ENCODE peak calls at places on chromosomes 6 and 20, in eight cellular contexts. One of them, this sample, is unnamed.

GRCh38 chr6:158706369-158706982 is 56.6 kb downstream of the SYTL3 start:
- DNase-seq in activated T-helper 1 cell treated with anti-CD3 and anti-CD28 coated beads, Interleukin-12 subunit alpha, Interleukin-12 subunit beta, Interleukin-2, Interleukin-4 antibody, amounts not matched to agents 30 ng/mL and 10 ng/mL and 1 ng/mL, durations not matched to agents 14 hours and 24 hours and 36 hours: no peak
- DNase-seq in stimulated activated CD4-positive, alpha-beta T cell treated with anti-CD3 and anti-CD28 coated beads, Interleukin-4, amount 100 ng/mL, for 48 hours: no peak
- DNase-seq in sciatic nerve: no peak
- DNase-seq in cerebellum: peak; percentile 13
- DNase-seq in IMR-90: peak; percentile 51
- DNase-seq in H54: no peak
- DNase-seq in activated CD4-positive, alpha-beta T cell treated with anti-CD3 and anti-CD28 coated beads for 24 hours: no peak
- DNase-seq in this sample: peak; percentile 46

GRCh38 chr20:22807646-22808045 is 223.3 kb upstream of the FOXA2 start:
- DNase-seq in activated T-helper 1 cell treated with anti-CD3 and anti-CD28 coated beads, Interleukin-12 subunit alpha, Interleukin-12 subunit beta, Interleukin-2, Interleukin-4 antibody, amounts not matched to agents 30 ng/mL and 10 ng/mL and 1 ng/mL, durations not matched to agents 14 hours and 24 hours and 36 hours: no peak
- DNase-seq in stimulated activated CD4-positive, alpha-beta T cell treated with anti-CD3 and anti-CD28 coated beads, Interleukin-4, amount 100 ng/mL, for 48 hours: no peak
- DNase-seq in sciatic nerve: no peak
- DNase-seq in cerebellum: no peak
- DNase-seq in IMR-90: peak; percentile 1
- DNase-seq in H54: no peak
- DNase-seq in activated CD4-positive, alpha-beta T cell treated with anti-CD3 and anti-CD28 coated beads for 24 hours: no peak
- DNase-seq in this sample: peak; percentile 3

GRCh38 chr20:19317240-19318069 is 105.0 kb downstream of the SLC24A3 start:
- DNase-seq in activated T-helper 1 cell treated with anti-CD3 and anti-CD28 coated beads, Interleukin-12 subunit alpha, Interleukin-12 subunit beta, Interleukin-2, Interleukin-4 antibody, amounts not matched to agents 30 ng/mL and 10 ng/mL and 1 ng/mL, durations not matched to agents 14 hours and 24 hours and 36 hours: no peak
- DNase-seq in stimulated activated CD4-positive, alpha-beta T cell treated with anti-CD3 and anti-CD28 coated beads, Interleukin-4, amount 100 ng/mL, for 48 hours: no peak
- DNase-seq in sciatic nerve: no peak
- DNase-seq in cerebellum: no peak
- DNase-seq in IMR-90: no peak
- DNase-seq in H54: no peak
- DNase-seq in activated CD4-positive, alpha-beta T cell treated with anti-CD3 and anti-CD28 coated beads for 24 hours: no peak
- DNase-seq in this sample: no peak

GRCh38 chr6:150334790-150335783 is 33.7 kb upstream of the IYD start:
- DNase-seq in activated T-helper 1 cell treated with anti-CD3 and anti-CD28 coated beads, Interleukin-12 subunit alpha, Interleukin-12 subunit beta, Interleukin-2, Interleukin-4 antibody, amounts not matched to agents 30 ng/mL and 10 ng/mL and 1 ng/mL, durations not matched to agents 14 hours and 24 hours and 36 hours: no peak
- DNase-seq in stimulated activated CD4-positive, alpha-beta T cell treated with anti-CD3 and anti-CD28 coated beads, Interleukin-4, amount 100 ng/mL, for 48 hours: peak; percentile 19
- DNase-seq in sciatic nerve: no peak
- DNase-seq in cerebellum: peak; percentile 58
- DNase-seq in IMR-90: peak; percentile 82
- DNase-seq in H54: peak; percentile 18
- DNase-seq in activated CD4-positive, alpha-beta T cell treated with anti-CD3 and anti-CD28 coated beads for 24 hours: peak; percentile 10
- DNase-seq in this sample: peak; percentile 72

GRCh38 chr6:169247419-169247818 is 6.2 kb downstream of the THBS2 start:
- DNase-seq in activated T-helper 1 cell treated with anti-CD3 and anti-CD28 coated beads, Interleukin-12 subunit alpha, Interleukin-12 subunit beta, Interleukin-2, Interleukin-4 antibody, amounts not matched to agents 30 ng/mL and 10 ng/mL and 1 ng/mL, durations not matched to agents 14 hours and 24 hours and 36 hours: no peak
- DNase-seq in stimulated activated CD4-positive, alpha-beta T cell treated with anti-CD3 and anti-CD28 coated beads, Interleukin-4, amount 100 ng/mL, for 48 hours: no peak
- DNase-seq in sciatic nerve: no peak
- DNase-seq in cerebellum: no peak
- DNase-seq in IMR-90: no peak
- DNase-seq in H54: no peak
- DNase-seq in activated CD4-positive, alpha-beta T cell treated with anti-CD3 and anti-CD28 coated beads for 24 hours: no peak
- DNase-seq in this sample: no peak

GRCh38 chr6:155080876-155081845 is 86.0 kb downstream of the TIAM2 start:
- DNase-seq in activated T-helper 1 cell treated with anti-CD3 and anti-CD28 coated beads, Interleukin-12 subunit alpha, Interleukin-12 subunit beta, Interleukin-2, Interleukin-4 antibody, amounts not matched to agents 30 ng/mL and 10 ng/mL and 1 ng/mL, durations not matched to agents 14 hours and 24 hours and 36 hours: no peak
- DNase-seq in stimulated activated CD4-positive, alpha-beta T cell treated with anti-CD3 and anti-CD28 coated beads, Interleukin-4, amount 100 ng/mL, for 48 hours: no peak
- DNase-seq in sciatic nerve: no peak
- DNase-seq in cerebellum: no peak
- DNase-seq in IMR-90: peak; percentile 46
- DNase-seq in H54: no peak
- DNase-seq in activated CD4-positive, alpha-beta T cell treated with anti-CD3 and anti-CD28 coated beads for 24 hours: no peak
- DNase-seq in this sample: no peak

GRCh38 chr6:162733489-162733888 is 5.7 kb downstream of the PACRG start:
- DNase-seq in activated T-helper 1 cell treated with anti-CD3 and anti-CD28 coated beads, Interleukin-12 subunit alpha, Interleukin-12 subunit beta, Interleukin-2, Interleukin-4 antibody, amounts not matched to agents 30 ng/mL and 10 ng/mL and 1 ng/mL, durations not matched to agents 14 hours and 24 hours and 36 hours: no peak
- DNase-seq in stimulated activated CD4-positive, alpha-beta T cell treated with anti-CD3 and anti-CD28 coated beads, Interleukin-4, amount 100 ng/mL, for 48 hours: no peak
- DNase-seq in sciatic nerve: no peak
- DNase-seq in cerebellum: no peak
- DNase-seq in IMR-90: no peak
- DNase-seq in H54: no peak
- DNase-seq in activated CD4-positive, alpha-beta T cell treated with anti-CD3 and anti-CD28 coated beads for 24 hours: no peak
- DNase-seq in this sample: no peak

GRCh38 chr20:45445805-45446562 is 23.6 kb upstream of the WFDC2 start:
- DNase-seq in activated T-helper 1 cell treated with anti-CD3 and anti-CD28 coated beads, Interleukin-12 subunit alpha, Interleukin-12 subunit beta, Interleukin-2, Interleukin-4 antibody, amounts not matched to agents 30 ng/mL and 10 ng/mL and 1 ng/mL, durations not matched to agents 14 hours and 24 hours and 36 hours: peak; percentile 19
- DNase-seq in stimulated activated CD4-positive, alpha-beta T cell treated with anti-CD3 and anti-CD28 coated beads, Interleukin-4, amount 100 ng/mL, for 48 hours: peak; percentile 33
- DNase-seq in sciatic nerve: no peak
- DNase-seq in cerebellum: no peak
- DNase-seq in IMR-90: no peak
- DNase-seq in H54: peak; percentile 45
- DNase-seq in activated CD4-positive, alpha-beta T cell treated with anti-CD3 and anti-CD28 coated beads for 24 hours: no peak
- DNase-seq in this sample: no peak

GRCh38 chr20:30284533-30284932 is 972.9 kb upstream of the DEFB115 start:
- DNase-seq in activated T-helper 1 cell treated with anti-CD3 and anti-CD28 coated beads, Interleukin-12 subunit alpha, Interleukin-12 subunit beta, Interleukin-2, Interleukin-4 antibody, amounts not matched to agents 30 ng/mL and 10 ng/mL and 1 ng/mL, durations not matched to agents 14 hours and 24 hours and 36 hours: no peak
- DNase-seq in stimulated activated CD4-positive, alpha-beta T cell treated with anti-CD3 and anti-CD28 coated beads, Interleukin-4, amount 100 ng/mL, for 48 hours: no peak
- DNase-seq in sciatic nerve: no peak
- DNase-seq in cerebellum: no peak
- DNase-seq in IMR-90: no peak
- DNase-seq in H54: no peak
- DNase-seq in activated CD4-positive, alpha-beta T cell treated with anti-CD3 and anti-CD28 coated beads for 24 hours: no peak
- DNase-seq in this sample: no peak

GRCh38 chr6:43275782-43276179 is 22.3 kb upstream of the SLC22A7 start:
- DNase-seq in activated T-helper 1 cell treated with anti-CD3 and anti-CD28 coated beads, Interleukin-12 subunit alpha, Interleukin-12 subunit beta, Interleukin-2, Interleukin-4 antibody, amounts not matched to agents 30 ng/mL and 10 ng/mL and 1 ng/mL, durations not matched to agents 14 hours and 24 hours and 36 hours: no peak
- DNase-seq in stimulated activated CD4-positive, alpha-beta T cell treated with anti-CD3 and anti-CD28 coated beads, Interleukin-4, amount 100 ng/mL, for 48 hours: no peak
- DNase-seq in sciatic nerve: no peak
- DNase-seq in cerebellum: no peak
- DNase-seq in IMR-90: no peak
- DNase-seq in H54: no peak
- DNase-seq in activated CD4-positive, alpha-beta T cell treated with anti-CD3 and anti-CD28 coated beads for 24 hours: no peak
- DNase-seq in this sample: no peak

GRCh38 chr6:12403201-12403826 is 113.2 kb downstream of the EDN1 start:
- DNase-seq in activated T-helper 1 cell treated with anti-CD3 and anti-CD28 coated beads, Interleukin-12 subunit alpha, Interleukin-12 subunit beta, Interleukin-2, Interleukin-4 antibody, amounts not matched to agents 30 ng/mL and 10 ng/mL and 1 ng/mL, durations not matched to agents 14 hours and 24 hours and 36 hours: no peak
- DNase-seq in stimulated activated CD4-positive, alpha-beta T cell treated with anti-CD3 and anti-CD28 coated beads, Interleukin-4, amount 100 ng/mL, for 48 hours: no peak
- DNase-seq in sciatic nerve: no peak
- DNase-seq in cerebellum: no peak
- DNase-seq in IMR-90: peak; percentile 69
- DNase-seq in H54: peak; percentile 39
- DNase-seq in activated CD4-positive, alpha-beta T cell treated with anti-CD3 and anti-CD28 coated beads for 24 hours: no peak
- DNase-seq in this sample: no peak

GRCh38 chr20:54550776-54551396 is 75.5 kb downstream of the DOK5 start:
- DNase-seq in activated T-helper 1 cell treated with anti-CD3 and anti-CD28 coated beads, Interleukin-12 subunit alpha, Interleukin-12 subunit beta, Interleukin-2, Interleukin-4 antibody, amounts not matched to agents 30 ng/mL and 10 ng/mL and 1 ng/mL, durations not matched to agents 14 hours and 24 hours and 36 hours: no peak
- DNase-seq in stimulated activated CD4-positive, alpha-beta T cell treated with anti-CD3 and anti-CD28 coated beads, Interleukin-4, amount 100 ng/mL, for 48 hours: no peak
- DNase-seq in sciatic nerve: no peak
- DNase-seq in cerebellum: no peak
- DNase-seq in IMR-90: peak; percentile 40
- DNase-seq in H54: no peak
- DNase-seq in activated CD4-positive, alpha-beta T cell treated with anti-CD3 and anti-CD28 coated beads for 24 hours: no peak
- DNase-seq in this sample: no peak

GRCh38 chr6:34630040-34630439 is 66.5 kb downstream of the ILRUN start:
- DNase-seq in activated T-helper 1 cell treated with anti-CD3 and anti-CD28 coated beads, Interleukin-12 subunit alpha, Interleukin-12 subunit beta, Interleukin-2, Interleukin-4 antibody, amounts not matched to agents 30 ng/mL and 10 ng/mL and 1 ng/mL, durations not matched to agents 14 hours and 24 hours and 36 hours: no peak
- DNase-seq in stimulated activated CD4-positive, alpha-beta T cell treated with anti-CD3 and anti-CD28 coated beads, Interleukin-4, amount 100 ng/mL, for 48 hours: no peak
- DNase-seq in sciatic nerve: no peak
- DNase-seq in cerebellum: no peak
- DNase-seq in IMR-90: peak; percentile 98
- DNase-seq in H54: peak; percentile 17
- DNase-seq in activated CD4-positive, alpha-beta T cell treated with anti-CD3 and anti-CD28 coated beads for 24 hours: no peak
- DNase-seq in this sample: no peak

GRCh38 chr6:139323511-139324445 is 32.0 kb upstream of the TXLNB start:
- DNase-seq in activated T-helper 1 cell treated with anti-CD3 and anti-CD28 coated beads, Interleukin-12 subunit alpha, Interleukin-12 subunit beta, Interleukin-2, Interleukin-4 antibody, amounts not matched to agents 30 ng/mL and 10 ng/mL and 1 ng/mL, durations not matched to agents 14 hours and 24 hours and 36 hours: peak; percentile 70
- DNase-seq in stimulated activated CD4-positive, alpha-beta T cell treated with anti-CD3 and anti-CD28 coated beads, Interleukin-4, amount 100 ng/mL, for 48 hours: peak; percentile 71
- DNase-seq in sciatic nerve: peak; percentile 88
- DNase-seq in cerebellum: no peak
- DNase-seq in IMR-90: peak; percentile 75
- DNase-seq in H54: peak; percentile 14
- DNase-seq in activated CD4-positive, alpha-beta T cell treated with anti-CD3 and anti-CD28 coated beads for 24 hours: peak; percentile 61
- DNase-seq in this sample: no peak

GRCh38 chr6:41504526-41505021 is 41.6 kb upstream of the FOXP4 start:
- DNase-seq in activated T-helper 1 cell treated with anti-CD3 and anti-CD28 coated beads, Interleukin-12 subunit alpha, Interleukin-12 subunit beta, Interleukin-2, Interleukin-4 antibody, amounts not matched to agents 30 ng/mL and 10 ng/mL and 1 ng/mL, durations not matched to agents 14 hours and 24 hours and 36 hours: no peak
- DNase-seq in stimulated activated CD4-positive, alpha-beta T cell treated with anti-CD3 and anti-CD28 coated beads, Interleukin-4, amount 100 ng/mL, for 48 hours: no peak
- DNase-seq in sciatic nerve: no peak
- DNase-seq in cerebellum: no peak
- DNase-seq in IMR-90: peak; percentile 23
- DNase-seq in H54: no peak
- DNase-seq in activated CD4-positive, alpha-beta T cell treated with anti-CD3 and anti-CD28 coated beads for 24 hours: no peak
- DNase-seq in this sample: no peak

GRCh38 chr20:32526561-32526960 is 58.6 kb downstream of the NOL4L start:
- DNase-seq in activated T-helper 1 cell treated with anti-CD3 and anti-CD28 coated beads, Interleukin-12 subunit alpha, Interleukin-12 subunit beta, Interleukin-2, Interleukin-4 antibody, amounts not matched to agents 30 ng/mL and 10 ng/mL and 1 ng/mL, durations not matched to agents 14 hours and 24 hours and 36 hours: no peak
- DNase-seq in stimulated activated CD4-positive, alpha-beta T cell treated with anti-CD3 and anti-CD28 coated beads, Interleukin-4, amount 100 ng/mL, for 48 hours: no peak
- DNase-seq in sciatic nerve: no peak
- DNase-seq in cerebellum: no peak
- DNase-seq in IMR-90: no peak
- DNase-seq in H54: no peak
- DNase-seq in activated CD4-positive, alpha-beta T cell treated with anti-CD3 and anti-CD28 coated beads for 24 hours: no peak
- DNase-seq in this sample: no peak

GRCh38 chr6:52532457-52532856 is 44.4 kb downstream of the TRAM2 start:
- DNase-seq in activated T-helper 1 cell treated with anti-CD3 and anti-CD28 coated beads, Interleukin-12 subunit alpha, Interleukin-12 subunit beta, Interleukin-2, Interleukin-4 antibody, amounts not matched to agents 30 ng/mL and 10 ng/mL and 1 ng/mL, durations not matched to agents 14 hours and 24 hours and 36 hours: no peak
- DNase-seq in stimulated activated CD4-positive, alpha-beta T cell treated with anti-CD3 and anti-CD28 coated beads, Interleukin-4, amount 100 ng/mL, for 48 hours: no peak
- DNase-seq in sciatic nerve: no peak
- DNase-seq in cerebellum: no peak
- DNase-seq in IMR-90: peak; percentile 51
- DNase-seq in H54: no peak
- DNase-seq in activated CD4-positive, alpha-beta T cell treated with anti-CD3 and anti-CD28 coated beads for 24 hours: no peak
- DNase-seq in this sample: no peak

GRCh38 chr6:80338201-80338836 is 231.8 kb downstream of the BCKDHB start:
- DNase-seq in activated T-helper 1 cell treated with anti-CD3 and anti-CD28 coated beads, Interleukin-12 subunit alpha, Interleukin-12 subunit beta, Interleukin-2, Interleukin-4 antibody, amounts not matched to agents 30 ng/mL and 10 ng/mL and 1 ng/mL, durations not matched to agents 14 hours and 24 hours and 36 hours: peak; percentile 32
- DNase-seq in stimulated activated CD4-positive, alpha-beta T cell treated with anti-CD3 and anti-CD28 coated beads, Interleukin-4, amount 100 ng/mL, for 48 hours: peak; percentile 66
- DNase-seq in sciatic nerve: peak; percentile 73
- DNase-seq in cerebellum: no peak
- DNase-seq in IMR-90: peak; percentile 54
- DNase-seq in H54: peak; percentile 10
- DNase-seq in activated CD4-positive, alpha-beta T cell treated with anti-CD3 and anti-CD28 coated beads for 24 hours: peak; percentile 36
- DNase-seq in this sample: peak; percentile 27

GRCh38 chr6:43733471-43734293 is 36.3 kb upstream of the VEGFA start:
- DNase-seq in activated T-helper 1 cell treated with anti-CD3 and anti-CD28 coated beads, Interleukin-12 subunit alpha, Interleukin-12 subunit beta, Interleukin-2, Interleukin-4 antibody, amounts not matched to agents 30 ng/mL and 10 ng/mL and 1 ng/mL, durations not matched to agents 14 hours and 24 hours and 36 hours: no peak
- DNase-seq in stimulated activated CD4-positive, alpha-beta T cell treated with anti-CD3 and anti-CD28 coated beads, Interleukin-4, amount 100 ng/mL, for 48 hours: no peak
- DNase-seq in sciatic nerve: peak; percentile 36
- DNase-seq in cerebellum: no peak
- DNase-seq in IMR-90: no peak
- DNase-seq in H54: no peak
- DNase-seq in activated CD4-positive, alpha-beta T cell treated with anti-CD3 and anti-CD28 coated beads for 24 hours: no peak
- DNase-seq in this sample: no peak

GRCh38 chr6:16227605-16228004 is 10.8 kb upstream of the GMPR start:
- DNase-seq in activated T-helper 1 cell treated with anti-CD3 and anti-CD28 coated beads, Interleukin-12 subunit alpha, Interleukin-12 subunit beta, Interleukin-2, Interleukin-4 antibody, amounts not matched to agents 30 ng/mL and 10 ng/mL and 1 ng/mL, durations not matched to agents 14 hours and 24 hours and 36 hours: no peak
- DNase-seq in stimulated activated CD4-positive, alpha-beta T cell treated with anti-CD3 and anti-CD28 coated beads, Interleukin-4, amount 100 ng/mL, for 48 hours: no peak
- DNase-seq in sciatic nerve: no peak
- DNase-seq in cerebellum: no peak
- DNase-seq in IMR-90: no peak
- DNase-seq in H54: no peak
- DNase-seq in activated CD4-positive, alpha-beta T cell treated with anti-CD3 and anti-CD28 coated beads for 24 hours: no peak
- DNase-seq in this sample: no peak

GRCh38 chr20:4025679-4026078 is 10.3 kb upstream of the RNF24 start:
- DNase-seq in activated T-helper 1 cell treated with anti-CD3 and anti-CD28 coated beads, Interleukin-12 subunit alpha, Interleukin-12 subunit beta, Interleukin-2, Interleukin-4 antibody, amounts not matched to agents 30 ng/mL and 10 ng/mL and 1 ng/mL, durations not matched to agents 14 hours and 24 hours and 36 hours: no peak
- DNase-seq in stimulated activated CD4-positive, alpha-beta T cell treated with anti-CD3 and anti-CD28 coated beads, Interleukin-4, amount 100 ng/mL, for 48 hours: no peak
- DNase-seq in sciatic nerve: no peak
- DNase-seq in cerebellum: no peak
- DNase-seq in IMR-90: no peak
- DNase-seq in H54: no peak
- DNase-seq in activated CD4-positive, alpha-beta T cell treated with anti-CD3 and anti-CD28 coated beads for 24 hours: no peak
- DNase-seq in this sample: no peak

GRCh38 chr20:50296450-50297375 is 106.1 kb downstream of the CEBPB start:
- DNase-seq in activated T-helper 1 cell treated with anti-CD3 and anti-CD28 coated beads, Interleukin-12 subunit alpha, Interleukin-12 subunit beta, Interleukin-2, Interleukin-4 antibody, amounts not matched to agents 30 ng/mL and 10 ng/mL and 1 ng/mL, durations not matched to agents 14 hours and 24 hours and 36 hours: no peak
- DNase-seq in stimulated activated CD4-positive, alpha-beta T cell treated with anti-CD3 and anti-CD28 coated beads, Interleukin-4, amount 100 ng/mL, for 48 hours: no peak
- DNase-seq in sciatic nerve: no peak
- DNase-seq in cerebellum: no peak
- DNase-seq in IMR-90: no peak
- DNase-seq in H54: no peak
- DNase-seq in activated CD4-positive, alpha-beta T cell treated with anti-CD3 and anti-CD28 coated beads for 24 hours: no peak
- DNase-seq in this sample: no peak

GRCh38 chr6:5511924-5512323 is 250.6 kb downstream of the FARS2 start:
- DNase-seq in activated T-helper 1 cell treated with anti-CD3 and anti-CD28 coated beads, Interleukin-12 subunit alpha, Interleukin-12 subunit beta, Interleukin-2, Interleukin-4 antibody, amounts not matched to agents 30 ng/mL and 10 ng/mL and 1 ng/mL, durations not matched to agents 14 hours and 24 hours and 36 hours: no peak
- DNase-seq in stimulated activated CD4-positive, alpha-beta T cell treated with anti-CD3 and anti-CD28 coated beads, Interleukin-4, amount 100 ng/mL, for 48 hours: no peak
- DNase-seq in sciatic nerve: no peak
- DNase-seq in cerebellum: no peak
- DNase-seq in IMR-90: peak; percentile 88
- DNase-seq in H54: no peak
- DNase-seq in activated CD4-positive, alpha-beta T cell treated with anti-CD3 and anti-CD28 coated beads for 24 hours: no peak
- DNase-seq in this sample: no peak

GRCh38 chr20:49631074-49631716 is 63.3 kb upstream of the PTGIS start:
- DNase-seq in activated T-helper 1 cell treated with anti-CD3 and anti-CD28 coated beads, Interleukin-12 subunit alpha, Interleukin-12 subunit beta, Interleukin-2, Interleukin-4 antibody, amounts not matched to agents 30 ng/mL and 10 ng/mL and 1 ng/mL, durations not matched to agents 14 hours and 24 hours and 36 hours: no peak
- DNase-seq in stimulated activated CD4-positive, alpha-beta T cell treated with anti-CD3 and anti-CD28 coated beads, Interleukin-4, amount 100 ng/mL, for 48 hours: no peak
- DNase-seq in sciatic nerve: no peak
- DNase-seq in cerebellum: no peak
- DNase-seq in IMR-90: peak; percentile 44
- DNase-seq in H54: no peak
- DNase-seq in activated CD4-positive, alpha-beta T cell treated with anti-CD3 and anti-CD28 coated beads for 24 hours: no peak
- DNase-seq in this sample: no peak

GRCh38 chr6:169070506-169071176 is 183.0 kb downstream of the THBS2 start:
- DNase-seq in activated T-helper 1 cell treated with anti-CD3 and anti-CD28 coated beads, Interleukin-12 subunit alpha, Interleukin-12 subunit beta, Interleukin-2, Interleukin-4 antibody, amounts not matched to agents 30 ng/mL and 10 ng/mL and 1 ng/mL, durations not matched to agents 14 hours and 24 hours and 36 hours: no peak
- DNase-seq in stimulated activated CD4-positive, alpha-beta T cell treated with anti-CD3 and anti-CD28 coated beads, Interleukin-4, amount 100 ng/mL, for 48 hours: no peak
- DNase-seq in sciatic nerve: peak; percentile 79
- DNase-seq in cerebellum: no peak
- DNase-seq in IMR-90: peak; percentile 100
- DNase-seq in H54: peak; percentile 74
- DNase-seq in activated CD4-positive, alpha-beta T cell treated with anti-CD3 and anti-CD28 coated beads for 24 hours: no peak
- DNase-seq in this sample: peak; percentile 29

GRCh38 chr6:45920819-45921511 is 94.7 kb downstream of the CLIC5 start:
- DNase-seq in activated T-helper 1 cell treated with anti-CD3 and anti-CD28 coated beads, Interleukin-12 subunit alpha, Interleukin-12 subunit beta, Interleukin-2, Interleukin-4 antibody, amounts not matched to agents 30 ng/mL and 10 ng/mL and 1 ng/mL, durations not matched to agents 14 hours and 24 hours and 36 hours: no peak
- DNase-seq in stimulated activated CD4-positive, alpha-beta T cell treated with anti-CD3 and anti-CD28 coated beads, Interleukin-4, amount 100 ng/mL, for 48 hours: no peak
- DNase-seq in sciatic nerve: no peak
- DNase-seq in cerebellum: no peak
- DNase-seq in IMR-90: no peak
- DNase-seq in H54: no peak
- DNase-seq in activated CD4-positive, alpha-beta T cell treated with anti-CD3 and anti-CD28 coated beads for 24 hours: no peak
- DNase-seq in this sample: no peak

GRCh38 chr20:19828233-19828632 is 70.2 kb downstream of the RIN2 start:
- DNase-seq in activated T-helper 1 cell treated with anti-CD3 and anti-CD28 coated beads, Interleukin-12 subunit alpha, Interleukin-12 subunit beta, Interleukin-2, Interleukin-4 antibody, amounts not matched to agents 30 ng/mL and 10 ng/mL and 1 ng/mL, durations not matched to agents 14 hours and 24 hours and 36 hours: no peak
- DNase-seq in stimulated activated CD4-positive, alpha-beta T cell treated with anti-CD3 and anti-CD28 coated beads, Interleukin-4, amount 100 ng/mL, for 48 hours: peak; percentile 7
- DNase-seq in sciatic nerve: no peak
- DNase-seq in cerebellum: no peak
- DNase-seq in IMR-90: peak; percentile 82
- DNase-seq in H54: peak; percentile 35
- DNase-seq in activated CD4-positive, alpha-beta T cell treated with anti-CD3 and anti-CD28 coated beads for 24 hours: no peak
- DNase-seq in this sample: no peak

GRCh38 chr6:133505680-133506079 is 264.5 kb downstream of the EYA4 start:
- DNase-seq in activated T-helper 1 cell treated with anti-CD3 and anti-CD28 coated beads, Interleukin-12 subunit alpha, Interleukin-12 subunit beta, Interleukin-2, Interleukin-4 antibody, amounts not matched to agents 30 ng/mL and 10 ng/mL and 1 ng/mL, durations not matched to agents 14 hours and 24 hours and 36 hours: no peak
- DNase-seq in stimulated activated CD4-positive, alpha-beta T cell treated with anti-CD3 and anti-CD28 coated beads, Interleukin-4, amount 100 ng/mL, for 48 hours: no peak
- DNase-seq in sciatic nerve: no peak
- DNase-seq in cerebellum: no peak
- DNase-seq in IMR-90: no peak
- DNase-seq in H54: no peak
- DNase-seq in activated CD4-positive, alpha-beta T cell treated with anti-CD3 and anti-CD28 coated beads for 24 hours: no peak
- DNase-seq in this sample: no peak